ENCODE peak calls at places on chromosome 4, in five cellular contexts. One of them, this sample, is unnamed.

GRCh38 chr4:126701756-126702155 is 931.0 kb upstream of the INTU start:
- DNase-seq in sigmoid colon: no peak
- DNase-seq in K562: no peak
- DNase-seq in esophagus muscularis mucosa: no peak
- DNase-seq in transverse colon: no peak
- DNase-seq in this sample: no peak

GRCh38 chr4:82201303-82201702 is 172.5 kb downstream of the HNRNPD start:
- DNase-seq in sigmoid colon: no peak
- DNase-seq in transverse colon: no peak
- DNase-seq in esophagus muscularis mucosa: no peak
- DNase-seq in K562: no peak
- DNase-seq in this sample: no peak

GRCh38 chr4:5890063-5890727 is 2.7 kb downstream of the CRMP1 start:
- DNase-seq in sigmoid colon: no peak
- DNase-seq in K562: no peak
- DNase-seq in esophagus muscularis mucosa: no peak
- DNase-seq in transverse colon: no peak
- DNase-seq in this sample: no peak

GRCh38 chr4:14167876-14168510 is 540.5 kb upstream of the BOD1L1 start:
- DNase-seq in esophagus muscularis mucosa: no peak
- DNase-seq in transverse colon: no peak
- DNase-seq in K562: no peak
- DNase-seq in sigmoid colon: no peak
- DNase-seq in this sample: no peak

GRCh38 chr4:8506373-8507250 is 66.0 kb downstream of the TRMT44 start:
- DNase-seq in K562: no peak
- DNase-seq in esophagus muscularis mucosa: no peak
- DNase-seq in transverse colon: peak; percentile 18
- DNase-seq in sigmoid colon: peak; percentile 87
- DNase-seq in this sample: peak; percentile 84

GRCh38 chr4:84937381-84937977 is 29.0 kb downstream of the WDFY3 start:
- DNase-seq in K562: no peak
- DNase-seq in sigmoid colon: no peak
- DNase-seq in transverse colon: no peak
- DNase-seq in esophagus muscularis mucosa: no peak
- DNase-seq in this sample: no peak

GRCh38 chr4:182895791-182896292 is 21.3 kb downstream of the DCTD start:
- DNase-seq in K562: no peak
- DNase-seq in sigmoid colon: no peak
- DNase-seq in esophagus muscularis mucosa: no peak
- DNase-seq in transverse colon: peak; percentile 12
- DNase-seq in this sample: no peak

GRCh38 chr4:60506061-60506460 is 694.1 kb upstream of the ADGRL3 start:
- DNase-seq in esophagus muscularis mucosa: no peak
- DNase-seq in K562: no peak
- DNase-seq in sigmoid colon: no peak
- DNase-seq in transverse colon: no peak
- DNase-seq in this sample: no peak

GRCh38 chr4:60656171-60656570 is 544.0 kb upstream of the ADGRL3 start:
- DNase-seq in K562: no peak
- DNase-seq in sigmoid colon: no peak
- DNase-seq in esophagus muscularis mucosa: no peak
- DNase-seq in transverse colon: no peak
- DNase-seq in this sample: no peak

GRCh38 chr4:32569844-32570243 is 1849.7 kb downstream of the PCDH7 start:
- DNase-seq in sigmoid colon: no peak
- DNase-seq in transverse colon: no peak
- DNase-seq in esophagus muscularis mucosa: no peak
- DNase-seq in K562: no peak
- DNase-seq in this sample: no peak

GRCh38 chr4:158172558-158173258 is at the start of gene GASK1B:
- DNase-seq in transverse colon: peak; percentile 50
- DNase-seq in sigmoid colon: no peak
- DNase-seq in esophagus muscularis mucosa: no peak
- DNase-seq in K562: peak; percentile 61
- DNase-seq in this sample: peak; percentile 32

GRCh38 chr4:176538217-176538925 is 218.6 kb downstream of the SPCS3 start:
- DNase-seq in esophagus muscularis mucosa: no peak
- DNase-seq in K562: no peak
- DNase-seq in sigmoid colon: no peak
- DNase-seq in transverse colon: no peak
- DNase-seq in this sample: no peak

GRCh38 chr4:101252721-101253120 is 94.6 kb downstream of the PPP3CA start:
- DNase-seq in K562: no peak
- DNase-seq in esophagus muscularis mucosa: no peak
- DNase-seq in transverse colon: no peak
- DNase-seq in sigmoid colon: no peak
- DNase-seq in this sample: no peak

GRCh38 chr4:53450773-53451172 is 73.3 kb downstream of the FIP1L1 start:
- DNase-seq in transverse colon: no peak
- DNase-seq in K562: no peak
- DNase-seq in sigmoid colon: no peak
- DNase-seq in esophagus muscularis mucosa: no peak
- DNase-seq in this sample: no peak

GRCh38 chr4:17066972-17067371 is 168.5 kb upstream of the LDB2 start:
- DNase-seq in sigmoid colon: no peak
- DNase-seq in transverse colon: no peak
- DNase-seq in esophagus muscularis mucosa: peak; percentile 45
- DNase-seq in K562: no peak
- DNase-seq in this sample: no peak

GRCh38 chr4:187354740-187355139 is 631.1 kb upstream of the FAT1 start:
- DNase-seq in K562: no peak
- DNase-seq in esophagus muscularis mucosa: no peak
- DNase-seq in transverse colon: no peak
- DNase-seq in sigmoid colon: no peak
- DNase-seq in this sample: no peak

GRCh38 chr4:189177130-189177529 is 763.5 kb upstream of the FRG1 start:
- DNase-seq in K562: no peak
- DNase-seq in esophagus muscularis mucosa: no peak
- DNase-seq in transverse colon: no peak
- DNase-seq in sigmoid colon: no peak
- DNase-seq in this sample: no peak

GRCh38 chr4:33395731-33396485 is 2675.7 kb downstream of the PCDH7 start:
- DNase-seq in transverse colon: no peak
- DNase-seq in esophagus muscularis mucosa: no peak
- DNase-seq in sigmoid colon: no peak
- DNase-seq in K562: no peak
- DNase-seq in this sample: no peak

GRCh38 chr4:164937576-164938270 is 39.7 kb downstream of the TRIM61 start:
- DNase-seq in sigmoid colon: no peak
- DNase-seq in transverse colon: no peak
- DNase-seq in K562: peak; percentile 12
- DNase-seq in esophagus muscularis mucosa: no peak
- DNase-seq in this sample: no peak

GRCh38 chr4:122686709-122687108 is 45.8 kb upstream of the BBS12 start:
- DNase-seq in transverse colon: no peak
- DNase-seq in sigmoid colon: no peak
- DNase-seq in esophagus muscularis mucosa: no peak
- DNase-seq in K562: no peak
- DNase-seq in this sample: no peak

DNA sequence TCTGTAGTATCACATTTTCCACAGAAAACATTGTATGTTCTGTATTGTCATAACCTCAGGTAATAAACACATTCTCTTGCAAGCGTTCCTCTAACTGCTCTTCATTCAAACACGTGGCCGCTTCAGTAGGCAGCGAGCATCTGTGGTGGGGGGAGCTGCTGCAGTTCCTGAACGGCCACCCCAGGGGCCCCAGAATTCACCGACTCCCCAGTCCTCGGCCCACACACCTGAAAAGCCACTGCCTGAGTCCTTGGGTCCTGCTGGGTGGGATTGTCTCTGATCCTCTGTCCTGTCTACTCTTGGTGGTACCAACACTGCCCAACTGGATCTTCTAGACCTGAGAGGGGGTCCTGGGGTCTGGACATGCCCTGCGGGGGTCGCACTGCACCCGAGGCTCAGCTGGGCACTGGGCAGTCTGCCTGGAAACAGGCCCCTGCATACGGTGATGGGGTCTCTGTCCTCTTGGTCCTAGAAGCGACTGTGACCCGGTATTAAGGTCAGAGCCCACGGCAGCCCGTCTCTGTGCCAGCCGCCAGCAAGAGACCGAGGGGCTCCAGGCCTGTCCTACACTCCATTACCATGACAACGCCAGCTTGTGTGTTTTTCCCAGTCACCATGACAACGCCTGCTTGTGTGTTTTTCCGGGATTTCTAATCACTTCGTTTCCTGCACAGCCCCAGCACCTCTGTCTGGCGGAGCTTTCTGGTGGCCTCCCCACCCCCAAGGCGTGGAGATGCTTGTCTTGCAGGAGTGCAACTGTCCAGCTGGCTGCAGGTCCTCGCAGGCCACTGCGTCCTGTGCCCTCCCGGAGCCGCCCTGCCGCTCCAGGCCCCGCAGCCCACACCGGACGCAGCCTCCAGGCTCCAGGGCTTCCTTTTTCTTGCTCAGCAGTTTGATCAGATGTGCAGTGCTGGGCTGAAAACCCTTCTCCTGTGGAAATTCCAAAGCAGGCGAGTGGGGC is 16.0 kb downstream of the CTBP1 start:
- DNase-seq in esophagus muscularis mucosa: no peak
- DNase-seq in K562: no peak
- DNase-seq in transverse colon: no peak
- DNase-seq in sigmoid colon: peak; percentile 68
- DNase-seq in this sample: no peak
- TF ChIP-seq POLR2AphosphoS5 in esophagus muscularis mucosa: no peak
- TF ChIP-seq POLR2AphosphoS5 in K562: no peak
- TF ChIP-seq POLR2AphosphoS5 in transverse colon: no peak
- TF ChIP-seq POLR2AphosphoS5 in sigmoid colon: no peak
- TF ChIP-seq POLR2AphosphoS5 in this sample: no peak

GRCh38 chr4:138236035-138236434 is 6.1 kb downstream of the SLC7A11 start:
- DNase-seq in transverse colon: no peak
- DNase-seq in esophagus muscularis mucosa: no peak
- DNase-seq in sigmoid colon: no peak
- DNase-seq in K562: no peak
- DNase-seq in this sample: no peak

GRCh38 chr4:138241281-138242075 is 671 bp downstream of the SLC7A11 start:
- DNase-seq in esophagus muscularis mucosa: no peak
- DNase-seq in transverse colon: no peak
- DNase-seq in sigmoid colon: no peak
- DNase-seq in K562: peak; percentile 71
- DNase-seq in this sample: no peak

GRCh38 chr4:138239496-138239895 is 2.7 kb downstream of the SLC7A11 start:
- DNase-seq in sigmoid colon: no peak
- DNase-seq in esophagus muscularis mucosa: no peak
- DNase-seq in K562: no peak
- DNase-seq in transverse colon: no peak
- DNase-seq in this sample: no peak

GRCh38 chr4:138235419-138235952 is 6.7 kb downstream of the SLC7A11 start:
- DNase-seq in transverse colon: no peak
- DNase-seq in sigmoid colon: no peak
- DNase-seq in esophagus muscularis mucosa: no peak
- DNase-seq in K562: peak; percentile 65
- DNase-seq in this sample: no peak

GRCh38 chr4:138238521-138239292 is 3.4 kb downstream of the SLC7A11 start:
- DNase-seq in sigmoid colon: no peak
- DNase-seq in esophagus muscularis mucosa: no peak
- DNase-seq in transverse colon: no peak
- DNase-seq in K562: peak; percentile 30
- DNase-seq in this sample: no peak
- TF ChIP-seq POLR2A in sigmoid colon: no peak
- TF ChIP-seq POLR2A in esophagus muscularis mucosa: no peak
- TF ChIP-seq POLR2A in transverse colon: no peak
- TF ChIP-seq POLR2A in K562: no peak
- TF ChIP-seq POLR2A in this sample: no peak

GRCh38 chr4:2132438-2132837 is 73.3 kb downstream of the NAT8L start:
- DNase-seq in esophagus muscularis mucosa: no peak
- DNase-seq in sigmoid colon: no peak
- DNase-seq in K562: peak; percentile 9
- DNase-seq in transverse colon: no peak
- DNase-seq in this sample: no peak

GRCh38 chr4:2135083-2135482 is 76.0 kb downstream of the NAT8L start:
- DNase-seq in esophagus muscularis mucosa: no peak
- DNase-seq in transverse colon: peak; percentile 15
- DNase-seq in K562: peak; percentile 27
- DNase-seq in sigmoid colon: no peak
- DNase-seq in this sample: no peak

GRCh38 chr4:2141022-2141761 is 82.1 kb downstream of the NAT8L start:
- DNase-seq in sigmoid colon: no peak
- DNase-seq in esophagus muscularis mucosa: peak; percentile 60
- DNase-seq in K562: no peak
- DNase-seq in transverse colon: no peak
- DNase-seq in this sample: no peak

GRCh38 chr4:2138846-2139500 is 79.8 kb downstream of the NAT8L start:
- DNase-seq in esophagus muscularis mucosa: no peak
- DNase-seq in sigmoid colon: no peak
- DNase-seq in transverse colon: no peak
- DNase-seq in K562: no peak
- DNase-seq in this sample: no peak

GRCh38 chr4:2136736-2137135 is 77.6 kb downstream of the NAT8L start:
- DNase-seq in sigmoid colon: no peak
- DNase-seq in transverse colon: no peak
- DNase-seq in esophagus muscularis mucosa: no peak
- DNase-seq in K562: no peak
- DNase-seq in this sample: no peak
- TF ChIP-seq POLR2AphosphoS5 in sigmoid colon: no peak
- TF ChIP-seq POLR2AphosphoS5 in transverse colon: no peak
- TF ChIP-seq POLR2AphosphoS5 in esophagus muscularis mucosa: no peak
- TF ChIP-seq POLR2AphosphoS5 in K562: no peak
- TF ChIP-seq POLR2AphosphoS5 in this sample: no peak

GRCh38 chr4:88007304-88008132 is at the start of gene PKD2:
- DNase-seq in esophagus muscularis mucosa: no peak
- DNase-seq in K562: peak; percentile 80
- DNase-seq in sigmoid colon: peak; percentile 94
- DNase-seq in transverse colon: peak; percentile 86
- DNase-seq in this sample: peak; percentile 78
- TF ChIP-seq POLR2A in esophagus muscularis mucosa: peak; percentile 26
- TF ChIP-seq POLR2A in K562: no peak
- TF ChIP-seq POLR2A in sigmoid colon: no peak
- TF ChIP-seq POLR2A in transverse colon: peak; percentile 23
- TF ChIP-seq POLR2A in this sample: peak; percentile 52

GRCh38 chr4:159860945-159861344 is 758.1 kb downstream of the RAPGEF2 start:
- DNase-seq in K562: no peak
- DNase-seq in esophagus muscularis mucosa: no peak
- DNase-seq in sigmoid colon: no peak
- DNase-seq in transverse colon: no peak
- DNase-seq in this sample: no peak

GRCh38 chr4:159855731-159856130 is 752.9 kb downstream of the RAPGEF2 start:
- DNase-seq in sigmoid colon: no peak
- DNase-seq in K562: no peak
- DNase-seq in transverse colon: no peak
- DNase-seq in esophagus muscularis mucosa: no peak
- DNase-seq in this sample: no peak

DNA sequence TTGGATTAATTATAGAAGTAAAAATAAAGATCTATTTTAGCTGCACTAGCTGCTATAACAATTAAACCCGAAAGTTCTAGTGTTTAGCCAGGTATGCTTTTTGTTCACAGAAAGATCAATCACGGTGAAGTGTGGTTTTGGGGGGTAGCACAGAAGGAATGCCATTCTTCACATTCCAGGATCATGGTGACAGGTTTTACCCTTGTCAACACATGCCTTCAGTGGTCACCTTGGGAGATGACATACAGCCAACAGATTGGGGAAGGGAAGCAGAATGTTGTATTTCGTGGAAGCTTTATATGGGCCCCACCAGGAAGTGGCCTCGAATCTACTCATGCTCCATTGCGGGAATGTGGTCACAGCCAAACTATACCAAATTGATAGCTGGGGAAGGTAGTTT is 753.6 kb downstream of the RAPGEF2 start:
- DNase-seq in sigmoid colon: no peak
- DNase-seq in K562: no peak
- DNase-seq in esophagus muscularis mucosa: no peak
- DNase-seq in transverse colon: no peak
- DNase-seq in this sample: no peak
- TF ChIP-seq POLR2AphosphoS5 in sigmoid colon: no peak
- TF ChIP-seq POLR2AphosphoS5 in K562: no peak
- TF ChIP-seq POLR2AphosphoS5 in esophagus muscularis mucosa: no peak
- TF ChIP-seq POLR2AphosphoS5 in transverse colon: no peak
- TF ChIP-seq POLR2AphosphoS5 in this sample: no peak

GRCh38 chr4:10090467-10091250 is 25.9 kb downstream of the WDR1 start:
- DNase-seq in sigmoid colon: no peak
- DNase-seq in K562: no peak
- DNase-seq in esophagus muscularis mucosa: no peak
- DNase-seq in transverse colon: no peak
- DNase-seq in this sample: no peak
- TF ChIP-seq POLR2A in sigmoid colon: no peak
- TF ChIP-seq POLR2A in K562: no peak
- TF ChIP-seq POLR2A in esophagus muscularis mucosa: no peak
- TF ChIP-seq POLR2A in transverse colon: no peak
- TF ChIP-seq POLR2A in this sample: no peak